ENCODE peak calls at places on chromosomes 12 and 14, in eight cellular contexts. P is stimulated activated CD8-positive, alpha-beta memory T cell treated with anti-CD3 and anti-CD28 coated beads, Interleukin-15, amount 100 ng/mL, for 48 hours; H is AML-193; Y is Daoy; C is NCI-H1092; J is GM23338; M is ureter; W is GM12878. A is an unnamed sample.

GRCh38 chr12:11711675-11712327 is 62.3 kb downstream of the ETV6 start:
- DNase-seq in P (no peak), H (no peak), Y (no peak), C (no peak), J (no peak), M (no peak), W (no peak), A (no peak)

GRCh38 chr14:30610719-30611388 is 11.3 kb upstream of the SCFD1 start:
- DNase-seq in P (no peak), H (peak; percentile 62), Y (peak; percentile 63), C (peak; percentile 92), J (peak; percentile 18), M (peak; percentile 61), W (no peak), A (peak; percentile 93)

GRCh38 chr14:75479770-75480600 is 42.3 kb upstream of the BATF start:
- DNase-seq in P (no peak), H (no peak), Y (no peak), C (no peak), J (peak; percentile 67), M (no peak), W (no peak), A (peak; percentile 71)

GRCh38 chr12:49664167-49664566 is 40.8 kb downstream of the PRPF40B start:
- DNase-seq in P (no peak), H (no peak), Y (no peak), C (no peak), J (no peak), M (no peak), W (no peak), A (no peak)

GRCh38 chr12:124768462-124769165 is 95.0 kb downstream of the SCARB1 start:
- DNase-seq in P (no peak), H (no peak), Y (peak; percentile 57), C (no peak), J (no peak), M (no peak), W (no peak), A (no peak)

GRCh38 chr14:104288272-104288671 is 149.9 kb downstream of the KIF26A start:
- DNase-seq in P (no peak), H (no peak), Y (no peak), C (no peak), J (no peak), M (no peak), W (no peak), A (no peak)

GRCh38 chr14:74919421-74920165 is 3.5 kb downstream of the RPS6KL1 start:
- DNase-seq in P (no peak), H (no peak), Y (peak; percentile 61), C (no peak), J (no peak), M (no peak), W (no peak), A (no peak)

GRCh38 chr12:2246358-2246757 is 193.6 kb downstream of the CACNA1C start:
- DNase-seq in P (no peak), H (no peak), Y (no peak), C (no peak), J (no peak), M (no peak), W (no peak), A (no peak)

GRCh38 chr14:70018246-70018645 is 139.0 kb downstream of the SMOC1 start:
- DNase-seq in P (no peak), H (no peak), Y (no peak), C (no peak), J (no peak), M (no peak), W (no peak), A (no peak)

GRCh38 chr14:101372894-101373640 is 188.2 kb upstream of the DIO3 start:
- DNase-seq in P (no peak), H (no peak), Y (no peak), C (no peak), J (no peak), M (no peak), W (no peak), A (no peak)

GRCh38 chr12:67774983-67775587 is 126.5 kb downstream of the DYRK2 start:
- DNase-seq in P (no peak), H (no peak), Y (peak; percentile 44), C (no peak), J (no peak), M (no peak), W (no peak), A (no peak)

GRCh38 chr12:76688001-76688400 is 75.9 kb upstream of the ZDHHC17 start:
- DNase-seq in P (no peak), H (no peak), Y (peak; percentile 16), C (no peak), J (no peak), M (no peak), W (no peak), A (no peak)

GRCh38 chr12:96220902-96221301 is 26.7 kb downstream of the ELK3 start:
- DNase-seq in P (no peak), H (no peak), Y (peak; percentile 27), C (no peak), J (no peak), M (no peak), W (no peak), A (no peak)

GRCh38 chr12:113050808-113051207 is 5.7 kb upstream of the DTX1 start:
- DNase-seq in P (no peak), H (no peak), Y (no peak), C (no peak), J (no peak), M (no peak), W (no peak), A (no peak)